ENCODE peak calls at places on chromosome 2, in four cellular contexts. S is thoracic aorta, H is thyroid gland, T is cardiac fibroblast. O is an unnamed sample.

GRCh38 chr2:157838442-157839161 is 37.5 kb downstream of the ACVR1 start:
- DNase-seq in S (peak), H (peak), T (peak), O (peak)

GRCh38 chr2:148658807-148659722 is 14.5 kb downstream of the EPC2 start:
- DNase-seq in T (peak), S (no peak), H (no peak), O (peak)

GRCh38 chr2:129329574-129329973 is 649.9 kb upstream of the RAB6C start:
- DNase-seq in T (no peak), H (no peak), S (no peak), O (no peak)

GRCh38 chr2:163205696-163206267 is 367.2 kb upstream of the KCNH7 start:
- DNase-seq in S (no peak), T (no peak), H (no peak), O (no peak)

GRCh38 chr2:170716851-170717598 is 1.9 kb downstream of the SP5 start:
- DNase-seq in H (peak), T (peak), S (no peak), O (no peak)

GRCh38 chr2:52369176-52369575 is 1337.2 kb upstream of the NRXN1 start:
- DNase-seq in H (no peak), T (no peak), S (no peak), O (no peak)

GRCh38 chr2:19256239-19256638 is 102.2 kb downstream of the OSR1 start:
- DNase-seq in T (peak), S (no peak), H (no peak), O (peak)

GRCh38 chr2:96088340-96089335 is 27.7 kb downstream of the ADRA2B start:
- DNase-seq in T (no peak), S (no peak), H (no peak), O (no peak)

GRCh38 chr2:22879009-22879863 is 505.7 kb upstream of the KLHL29 start:
- DNase-seq in H (no peak), S (no peak), T (no peak), O (no peak)

GRCh38 chr2:194867328-194867727 is 789.7 kb upstream of the SLC39A10 start:
- DNase-seq in S (no peak), T (peak), H (no peak), O (no peak)

GRCh38 chr2:3776311-3776710 is 72.9 kb downstream of the DCDC2C start:
- DNase-seq in T (no peak), S (no peak), H (no peak), O (no peak)

GRCh38 chr2:7956126-7956689 is 725.6 kb upstream of the ID2 start:
- DNase-seq in H (no peak), S (no peak), T (no peak), O (no peak)

GRCh38 chr2:12778369-12778768 is 61.6 kb downstream of the TRIB2 start:
- DNase-seq in S (no peak), H (no peak), T (no peak), O (no peak)

GRCh38 chr2:177724398-177725287 is 332.1 kb downstream of the AGPS start:
- DNase-seq in H (peak), S (no peak), T (peak), O (peak)

GRCh38 chr2:71706121-71706520 is 252.8 kb downstream of the DYSF start:
- DNase-seq in S (no peak), T (no peak), H (no peak), O (no peak)

GRCh38 chr2:96122391-96122790 is 6.0 kb upstream of the ADRA2B start:
- DNase-seq in S (no peak), H (no peak), T (no peak), O (no peak)

GRCh38 chr2:128636802-128637147 is 318.1 kb upstream of the HS6ST1 start:
- DNase-seq in H (no peak), T (no peak), S (no peak), O (no peak)

GRCh38 chr2:224208034-224208433 is 168.9 kb upstream of the SERPINE2 start:
- DNase-seq in S (no peak), H (no peak), T (no peak), O (no peak)

GRCh38 chr2:176415156-176415870 is 146.1 kb downstream of the MTX2 start:
- DNase-seq in S (no peak), H (no peak), T (no peak), O (no peak)

GRCh38 chr2:84516234-84516986 is at the start of gene DNAH6:
- DNase-seq in T (peak), H (peak), S (peak), O (peak)

GRCh38 chr2:119486886-119487285 is 37.4 kb downstream of the SCTR start:
- DNase-seq in S (no peak), T (peak), H (no peak), O (no peak)

GRCh38 chr2:183752571-183752970 is 628.3 kb downstream of the NUP35 start:
- DNase-seq in S (no peak), H (no peak), T (no peak), O (no peak)

GRCh38 chr2:61771904-61772845 is 81.7 kb downstream of the FAM161A start:
- DNase-seq in T (no peak), H (peak), S (no peak), O (no peak)

GRCh38 chr2:85661139-85661858 is 6.7 kb downstream of the SFTPB start:
- DNase-seq in T (peak), S (no peak), H (no peak), O (no peak)

GRCh38 chr2:9897796-9898195 is 53.7 kb upstream of the GRHL1 start:
- DNase-seq in H (no peak), S (no peak), T (peak), O (no peak)

GRCh38 chr2:135909976-135910375 is 33.7 kb upstream of the MCM6 start:
- DNase-seq in H (no peak), S (no peak), T (peak), O (peak)

GRCh38 chr2:128321421-128321775 is 2.7 kb upstream of the HS6ST1 start:
- DNase-seq in H (no peak), T (no peak), S (no peak), O (no peak)

GRCh38 chr2:34547340-34547739 is 948.2 kb upstream of the FAM98A start:
- DNase-seq in T (no peak), H (no peak), S (no peak), O (no peak)

GRCh38 chr2:187003038-187003543 is 154.1 kb upstream of the ZSWIM2 start:
- DNase-seq in H (no peak), T (peak), S (no peak), O (no peak)

GRCh38 chr2:227653419-227653818 is 13.2 kb upstream of the SCYGR5 start:
- DNase-seq in T (peak), S (no peak), H (no peak), O (peak)

GRCh38 chr2:32452338-32453064 is 95.7 kb downstream of the BIRC6 start:
- DNase-seq in T (no peak), S (no peak), H (no peak), O (no peak)

GRCh38 chr2:220775856-220776467 is 796.1 kb downstream of the EPHA4 start:
- DNase-seq in T (no peak), S (no peak), H (no peak), O (peak)

GRCh38 chr2:49917654-49918053 is 763.3 kb upstream of the FSHR start:
- DNase-seq in T (no peak), H (no peak), S (no peak), O (no peak)

GRCh38 chr2:240147911-240148587 is 7.6 kb upstream of the OTOS start:
- DNase-seq in H (no peak), S (no peak), T (no peak), O (no peak)

DNA sequence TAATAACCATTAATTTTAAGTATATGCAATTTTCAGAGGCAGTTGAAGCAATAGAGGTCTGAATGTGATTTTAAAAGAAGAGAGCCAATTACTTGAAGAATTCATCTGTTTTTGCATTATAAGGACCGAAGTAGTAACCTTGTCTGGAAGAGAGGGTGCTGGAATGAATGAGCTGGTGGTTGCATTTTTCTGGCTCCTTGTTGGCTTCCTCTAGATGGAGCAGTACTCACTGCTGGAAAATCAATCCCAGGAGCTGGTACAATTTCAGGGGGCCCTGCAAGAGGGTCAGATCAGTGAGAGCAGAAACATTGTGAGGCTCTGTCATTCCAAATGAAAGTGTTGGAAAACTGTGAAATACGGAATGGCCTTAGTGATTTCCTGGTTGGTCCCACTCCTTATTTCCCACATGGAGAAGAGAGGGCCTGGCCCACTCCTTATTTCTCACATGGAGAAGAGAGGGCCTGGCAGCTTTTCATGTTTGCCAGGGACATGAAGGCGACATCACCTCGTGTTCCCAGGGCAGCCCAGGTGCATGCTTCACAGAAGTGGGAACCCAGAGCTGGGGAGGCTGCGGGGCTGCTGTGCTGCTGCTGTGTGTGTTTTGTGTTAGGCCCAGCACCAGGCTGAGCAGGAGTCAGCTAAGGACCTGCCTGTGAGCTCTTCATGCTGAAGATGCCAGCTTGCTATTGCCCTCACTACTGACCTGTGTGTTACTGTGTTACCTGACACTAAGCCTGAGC is 197.4 kb downstream of the SNTG2 start:
- DNase-seq in T (no peak), S (no peak), H (no peak), O (no peak)
- TF ChIP-seq CTCF in T (no peak), S (no peak), H (no peak), O (no peak)

GRCh38 chr2:25054720-25055119 is 12.8 kb downstream of the EFR3B start:
- DNase-seq in T (no peak), H (no peak), S (no peak), O (no peak)
- TF ChIP-seq CTCF in T (no peak), H (no peak), S (no peak), O (no peak)

DNA sequence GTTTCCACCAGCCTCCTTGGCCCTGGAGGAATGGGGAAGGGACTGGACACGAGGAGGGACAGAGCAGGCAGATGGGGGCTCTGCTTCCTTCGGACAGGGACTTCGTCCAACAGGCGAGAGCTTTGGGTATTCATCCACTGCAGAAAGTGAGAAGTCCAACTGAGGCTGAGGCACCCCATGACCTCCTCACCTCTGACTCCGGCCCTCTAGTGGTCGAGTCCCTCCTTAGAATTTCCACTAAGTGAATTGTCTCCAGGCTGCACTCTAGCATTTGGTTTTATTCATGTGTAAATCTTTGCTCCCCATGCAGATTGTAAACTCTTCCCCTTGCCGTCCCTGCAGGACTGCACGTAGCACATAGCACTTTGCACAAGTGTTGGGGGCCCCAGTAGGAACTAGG is 75.6 kb downstream of the TMEM247 start:
- DNase-seq in H (no peak), T (no peak), S (no peak), O (no peak)
- TF ChIP-seq CTCF in H (no peak), T (peak), S (no peak), O (peak)

GRCh38 chr2:173749315-173749714 is 215.9 kb downstream of the SP3 start:
- DNase-seq in H (no peak), S (no peak), T (peak), O (peak)
- TF ChIP-seq CTCF in H (peak), S (no peak), T (peak), O (peak)

GRCh38 chr2:180015951-180016709 is 9.0 kb upstream of the CWC22 start:
- DNase-seq in S (no peak), T (peak), H (no peak), O (peak)

GRCh38 chr2:180021850-180022249 is 14.8 kb upstream of the CWC22 start:
- DNase-seq in H (no peak), S (no peak), T (no peak), O (no peak)

GRCh38 chr2:180012523-180012922 is 5.4 kb upstream of the CWC22 start:
- DNase-seq in S (no peak), H (no peak), T (peak), O (peak)

GRCh38 chr2:180016937-180017336 is 9.8 kb upstream of the CWC22 start:
- DNase-seq in T (no peak), H (no peak), S (no peak), O (no peak)

GRCh38 chr2:180017764-180018163 is 10.7 kb upstream of the CWC22 start:
- DNase-seq in S (no peak), H (peak), T (peak), O (peak)
- TF ChIP-seq CTCF in S (no peak), H (no peak), T (no peak), O (no peak)

O was measured in HFFc6.